ENCODE peak calls at places on chromosomes 16 and 17, in six cellular contexts. U, X, A, Z, J and C are unnamed samples.

GRCh38 chr16:58605562-58605961 is 24.1 kb downstream of the CNOT1 start:
- DNase-seq in U (no peak), J (no peak), X (no peak), Z (no peak), A (no peak), C (no peak)

GRCh38 chr16:14310519-14310991 is 239.4 kb downstream of the MRTFB start:
- DNase-seq in Z (no peak), A (no peak), J (no peak), X (no peak), U (no peak), C (no peak)

GRCh38 chr16:47732122-47732805 is 271.1 kb downstream of the PHKB start:
- DNase-seq in U (no peak), Z (no peak), A (no peak), J (no peak), X (no peak), C (no peak)

GRCh38 chr17:14790518-14790917 is 474.6 kb downstream of the PMP22 start:
- DNase-seq in J (no peak), X (no peak), U (no peak), Z (peak), A (no peak), C (no peak)

GRCh38 chr16:64858076-64858475 is 263.8 kb downstream of the CDH11 start:
- DNase-seq in U (no peak), X (no peak), J (no peak), A (no peak), Z (no peak), C (no peak)

GRCh38 chr17:57676543-57676942 is 68.6 kb downstream of the CCDC182 start:
- DNase-seq in A (no peak), J (no peak), U (no peak), Z (no peak), X (no peak), C (no peak)

GRCh38 chr17:16439303-16439791 is 24.0 kb downstream of the TRPV2 start:
- DNase-seq in U (no peak), J (no peak), A (no peak), X (peak), Z (peak), C (no peak)

GRCh38 chr17:5809056-5809455 is 224.7 kb upstream of the NLRP1 start:
- DNase-seq in A (no peak), U (no peak), J (no peak), Z (no peak), X (no peak), C (no peak)

GRCh38 chr17:32341141-32341856 is 674 bp downstream of the C17orf75 start:
- DNase-seq in U (no peak), J (no peak), Z (peak), A (peak), X (peak), C (no peak)

GRCh38 chr17:3318336-3318735 is 20.2 kb upstream of the OR3A1 start:
- DNase-seq in Z (no peak), U (no peak), X (no peak), A (no peak), J (no peak), C (no peak)

GRCh38 chr17:35668807-35669206 is 62.6 kb upstream of the RASL10B start:
- DNase-seq in X (no peak), J (no peak), Z (no peak), U (no peak), A (no peak), C (no peak)

DNA sequence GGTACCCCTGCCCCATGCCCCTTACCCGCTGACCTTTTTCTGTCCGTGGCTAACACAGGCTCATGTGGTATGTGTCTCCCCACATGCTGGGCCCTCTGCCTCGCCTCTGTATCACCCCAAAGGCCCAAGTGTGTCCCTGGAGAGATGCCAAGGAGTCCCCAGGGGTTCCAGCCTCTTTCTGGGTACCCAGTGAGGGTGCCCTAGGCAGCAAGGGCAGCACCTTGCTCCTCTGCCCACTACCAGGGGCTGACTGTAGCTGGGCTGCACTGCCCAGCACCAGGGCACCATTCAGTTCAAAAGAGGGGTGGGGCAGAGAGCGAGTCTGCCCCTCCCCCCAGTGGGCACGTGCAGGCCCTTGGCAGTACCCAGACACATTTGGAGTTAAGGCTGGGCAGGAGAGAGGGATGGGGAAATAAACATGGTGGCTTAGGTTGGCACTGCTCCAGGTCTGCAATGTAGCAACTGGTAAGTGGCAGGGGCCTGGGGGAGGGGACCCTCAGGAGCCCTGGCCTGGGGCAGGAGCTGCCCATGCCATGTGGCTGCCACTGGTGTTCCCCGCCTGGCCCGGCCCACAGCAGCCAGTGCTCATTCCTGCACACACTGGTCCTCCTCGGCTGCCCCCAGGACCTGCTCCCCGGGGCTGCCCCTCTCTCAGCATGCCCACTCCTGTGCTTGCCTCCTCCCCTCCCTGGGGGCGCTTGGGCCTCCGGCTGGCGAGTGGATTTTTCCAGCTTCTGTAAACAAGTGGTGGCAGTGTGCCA is 9.1 kb downstream of the THRA start:
- DNase-seq in A (no peak), J (peak), X (peak), Z (peak), U (peak), C (peak)
- H3K27ac ChIP-seq in A (peak), J (peak), X (peak), Z (peak), U (peak), C (peak)

GRCh38 chr17:1122681-1123396 is 56.9 kb downstream of the ABR start:
- DNase-seq in X (peak), U (peak), A (peak), J (peak), Z (peak), C (peak)

GRCh38 chr17:1125775-1126120 is 54.0 kb downstream of the ABR start:
- DNase-seq in A (no peak), U (peak), J (no peak), Z (no peak), X (no peak), C (no peak)

GRCh38 chr17:1124238-1124699 is 55.5 kb downstream of the ABR start:
- DNase-seq in U (no peak), J (no peak), Z (no peak), X (no peak), A (no peak), C (no peak)

GRCh38 chr17:1124896-1125774 is 54.6 kb downstream of the ABR start:
- DNase-seq in A (no peak), X (peak), J (no peak), Z (no peak), U (peak), C (no peak)

GRCh38 chr17:1123397-1124237 is 56.2 kb downstream of the ABR start:
- DNase-seq in Z (no peak), A (no peak), U (no peak), J (no peak), X (no peak), C (no peak)
- H3K27ac ChIP-seq in Z (no peak), A (no peak), U (no peak), J (peak), X (peak), C (peak)

GRCh38 chr17:60247836-60248461 is 98.2 kb downstream of the CA4 start:
- DNase-seq in Z (no peak), J (no peak), U (no peak), A (no peak), X (no peak), C (no peak)

GRCh38 chr17:60252459-60252858 is 102.7 kb downstream of the CA4 start:
- DNase-seq in Z (no peak), U (no peak), X (no peak), A (no peak), J (no peak), C (no peak)

GRCh38 chr17:60253048-60253447 is 103.3 kb downstream of the CA4 start:
- DNase-seq in A (no peak), U (no peak), Z (no peak), J (no peak), X (no peak), C (no peak)

GRCh38 chr17:60249517-60249826 is 99.7 kb downstream of the CA4 start:
- DNase-seq in Z (no peak), A (no peak), J (no peak), U (no peak), X (no peak), C (no peak)

DNA sequence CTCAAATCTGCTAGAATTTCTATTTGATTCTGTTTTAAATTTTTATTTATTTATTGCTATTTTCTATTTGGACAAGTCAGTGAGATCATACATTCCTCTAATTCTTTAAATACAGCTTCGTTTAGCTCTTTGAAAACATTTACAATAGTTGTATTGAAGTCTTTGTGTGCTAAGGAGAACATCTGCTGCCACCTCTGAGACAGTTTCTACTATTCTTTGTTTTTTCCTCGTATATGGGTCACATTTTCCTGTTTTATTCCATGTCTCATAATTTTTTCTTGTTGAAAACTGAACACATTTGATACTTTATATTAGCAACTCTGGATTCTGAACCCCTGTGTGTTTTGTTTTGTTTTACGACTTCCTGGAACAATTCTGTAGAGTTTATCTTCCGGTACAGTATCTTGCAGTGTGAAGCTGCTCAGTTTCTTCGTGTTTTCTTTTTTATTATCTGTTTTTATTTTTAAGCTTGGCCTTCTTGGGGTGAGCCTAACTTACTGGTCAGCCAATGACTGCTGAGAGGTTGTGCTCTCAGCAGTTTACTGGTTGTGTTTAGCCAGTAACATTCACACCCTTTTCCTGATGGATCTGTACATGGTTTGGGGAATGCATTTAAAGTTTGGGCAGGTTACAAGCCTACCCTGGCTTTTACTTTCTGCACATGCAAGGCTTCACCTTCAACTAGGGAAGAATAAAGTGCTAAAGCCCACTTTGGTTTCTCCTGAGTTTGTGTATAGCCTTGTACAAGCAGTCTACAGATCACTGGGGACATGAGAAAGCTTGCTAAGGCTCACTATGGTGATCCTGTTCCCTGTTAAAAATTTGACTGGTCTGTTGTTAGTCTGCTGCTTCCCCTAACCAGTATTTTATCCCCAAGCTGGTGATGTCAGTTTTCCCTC is 99.1 kb downstream of the CA4 start:
- DNase-seq in Z (no peak), U (no peak), A (no peak), J (no peak), X (no peak), C (no peak)
- H3K27ac ChIP-seq in Z (peak), U (no peak), A (no peak), J (no peak), X (peak), C (no peak)

DNA sequence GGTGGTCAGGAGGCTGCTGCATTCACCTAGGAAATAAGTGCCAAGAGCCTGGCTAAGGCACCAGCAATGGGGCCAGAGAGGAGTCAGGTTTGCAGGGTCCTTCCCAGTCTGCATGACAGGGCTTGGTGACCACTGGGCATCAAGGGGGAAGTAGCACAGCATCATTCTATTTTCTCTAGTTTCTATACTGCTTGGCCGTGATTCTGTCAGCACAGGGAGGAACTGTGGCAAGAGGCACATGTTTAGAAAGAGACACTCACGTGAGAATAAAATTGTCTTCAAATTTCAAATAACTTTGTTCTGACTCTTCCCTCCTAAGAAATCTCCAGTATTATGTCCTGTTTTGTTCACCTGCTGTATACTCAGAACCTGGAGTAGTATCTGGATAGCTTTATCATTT is 37.8 kb downstream of the ERN1 start:
- DNase-seq in J (no peak), X (no peak), U (no peak), Z (no peak), A (no peak), C (no peak)
- H3K27ac ChIP-seq in J (no peak), X (no peak), U (no peak), Z (no peak), A (no peak), C (no peak)

GRCh38 chr17:64491995-64492394 is 4.9 kb downstream of the POLG2 start:
- DNase-seq in U (no peak), J (no peak), A (no peak), Z (no peak), X (no peak), C (no peak)
- H3K27ac ChIP-seq in U (no peak), J (no peak), A (no peak), Z (no peak), X (no peak), C (no peak)

GRCh38 chr17:1180434-1180742 is 607 bp upstream of the ABR start:
- DNase-seq in J (no peak), A (no peak), Z (no peak), X (no peak), U (no peak), C (no peak)
- H3K27ac ChIP-seq in J (peak), A (no peak), Z (no peak), X (peak), U (no peak), C (peak)

GRCh38 chr17:38674013-38674748 is 576 bp downstream of the EPOP start:
- DNase-seq in Z (peak), A (peak), U (peak), J (no peak), X (no peak), C (peak)
- H3K27ac ChIP-seq in Z (no peak), A (peak), U (no peak), J (peak), X (peak), C (peak)